ENCODE peak calls at places on chromosomes 5 and 9, in nine cellular contexts. H, Q, Y, G, A, R, T, J and I are unnamed samples. For H3K4me1, the result is how much of the 10 kb centered on the place peaks cover.

GRCh38 chr5:9765421-9765820 is 135.3 kb upstream of the TAS2R1 start:
- DNase-seq in Y (no peak), H (no peak), G (no peak), Q (no peak), A (no peak), J (no peak), R (peak), T (no peak), I (no peak)

GRCh38 chr9:116806075-116806474 is 119.0 kb downstream of the TRIM32 start:
- DNase-seq in R (no peak), J (peak), Q (no peak), H (no peak), A (no peak), G (no peak), T (no peak), Y (no peak), I (peak)

GRCh38 chr9:109349431-109349846 is 28.6 kb upstream of the EPB41L4B start:
- DNase-seq in G (peak), J (peak), R (peak), Y (no peak), Q (no peak), T (no peak), A (no peak), H (peak), I (no peak)

GRCh38 chr5:122906768-122907167 is 61.4 kb downstream of the SNX24 start:
- DNase-seq in G (no peak), Q (peak), R (peak), Y (no peak), A (no peak), H (no peak), J (peak), T (no peak), I (no peak)

GRCh38 chr9:133346021-133346713 is 1.8 kb downstream of the MED22 start:
- DNase-seq in H (no peak), Y (no peak), J (no peak), T (no peak), A (no peak), G (no peak), Q (no peak), R (no peak), I (no peak)

GRCh38 chr9:26809795-26810194 is 82.8 kb downstream of the CAAP1 start:
- DNase-seq in H (no peak), Q (no peak), A (no peak), G (no peak), Y (no peak), T (no peak), J (peak), R (peak), I (no peak)

GRCh38 chr5:127705120-127705892 is 2.1 kb downstream of the CCDC192 start:
- DNase-seq in R (peak), J (peak), T (no peak), A (no peak), Q (no peak), G (peak), H (no peak), Y (no peak), I (no peak)

GRCh38 chr5:122102825-122103224 is 24.8 kb upstream of the LOX start:
- DNase-seq in Y (no peak), Q (no peak), G (no peak), H (no peak), A (no peak), T (no peak), J (peak), R (peak), I (no peak)

GRCh38 chr5:10445352-10445751 is 3.7 kb downstream of the ROPN1L start:
- DNase-seq in Y (no peak), G (no peak), H (no peak), A (no peak), J (no peak), T (no peak), Q (no peak), R (no peak), I (no peak)

GRCh38 chr5:142115937-142116614 is 7.5 kb downstream of the NDFIP1 start:
- DNase-seq in G (no peak), A (no peak), J (peak), T (no peak), Y (no peak), R (peak), H (no peak), Q (no peak), I (no peak)

GRCh38 chr5:6752236-6752635 is 39.0 kb downstream of the TENT4A start:
- DNase-seq in G (no peak), J (no peak), Q (no peak), T (peak), H (no peak), A (no peak), Y (no peak), R (no peak), I (no peak)

GRCh38 chr9:69621735-69622460 is 50.3 kb downstream of the APBA1 start:
- DNase-seq in Q (no peak), Y (no peak), J (peak), H (no peak), R (peak), G (no peak), T (no peak), A (no peak), I (no peak)

GRCh38 chr9:129816501-129817435 is 7.2 kb downstream of the TOR1A start:
- DNase-seq in G (no peak), R (no peak), Q (no peak), A (no peak), H (no peak), Y (no peak), T (no peak), J (no peak), I (no peak)

GRCh38 chr5:135234242-135235000 is 164.6 kb downstream of the MACROH2A1 start:
- DNase-seq in Q (no peak), G (no peak), Y (no peak), H (no peak), R (no peak), T (peak), J (no peak), A (no peak), I (no peak)

GRCh38 chr9:24832307-24832706 is 286.6 kb upstream of the IZUMO3 start:
- DNase-seq in Q (no peak), G (no peak), J (no peak), A (no peak), H (no peak), R (no peak), T (no peak), Y (no peak), I (peak)

GRCh38 chr9:75998107-75998780 is 107.8 kb downstream of the PCSK5 start:
- DNase-seq in T (no peak), J (no peak), G (no peak), Q (no peak), Y (no peak), R (no peak), H (no peak), A (no peak), I (no peak)
- H3K4me1 ChIP-seq in T (under half), J (under half), G (under half), Q (under half), Y (under half), R (under half), H (under half), A (under half), I (under half)

DNA sequence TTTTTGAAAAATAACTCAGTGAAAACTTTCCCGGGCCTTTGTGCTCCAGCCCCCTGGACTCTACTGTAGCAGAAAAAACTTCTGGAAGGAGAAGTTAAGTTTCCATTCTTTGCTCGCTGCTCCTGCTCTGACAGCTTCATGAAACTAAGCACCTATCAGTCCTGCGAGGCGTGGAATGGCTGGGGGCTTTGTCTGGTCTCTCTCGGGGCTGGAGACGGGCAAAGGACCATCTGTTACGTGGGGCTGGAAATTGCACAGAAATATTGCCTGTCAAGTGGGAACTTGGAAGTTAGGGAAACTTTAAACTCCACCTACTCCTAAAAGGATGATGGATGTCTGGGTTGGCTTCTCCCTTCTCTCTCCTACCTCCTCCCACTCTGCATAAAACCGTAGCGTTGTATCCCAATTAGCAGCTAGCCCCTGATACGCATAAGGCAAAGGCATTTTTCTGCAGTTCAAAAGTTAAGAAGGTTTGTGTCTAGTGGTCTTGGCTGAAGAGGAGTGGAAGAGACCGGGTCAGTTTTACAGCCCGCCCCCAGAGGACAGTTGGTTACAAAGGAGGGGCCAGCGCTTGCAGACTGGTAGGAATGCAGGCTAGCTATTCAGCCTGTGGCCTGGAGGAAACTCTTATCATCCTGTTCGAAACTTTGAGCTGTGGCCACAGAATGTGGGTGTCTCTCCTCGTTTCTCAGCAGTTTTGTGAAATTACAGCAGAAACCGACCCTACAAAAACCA is 1.2 kb downstream of the FBXL7 start:
- DNase-seq in R (peak), H (peak), A (peak), Y (no peak), G (peak), J (peak), Q (peak), T (peak), I (peak)
- H3K27ac ChIP-seq in R (peak), H (peak), A (peak), Y (no peak), G (peak), J (no peak), Q (peak), T (peak), I (peak)

GRCh38 chr5:149600932-149601331 is 19.6 kb downstream of the ARHGEF37 start:
- DNase-seq in G (no peak), R (no peak), Q (no peak), Y (no peak), H (peak), A (no peak), J (no peak), T (no peak), I (no peak)

GRCh38 chr5:149605354-149605997 is 24.2 kb downstream of the ARHGEF37 start:
- DNase-seq in J (peak), G (no peak), A (no peak), Q (no peak), H (no peak), T (no peak), Y (no peak), R (no peak), I (no peak)

GRCh38 chr5:149603210-149603609 is 21.9 kb downstream of the ARHGEF37 start:
- DNase-seq in J (peak), A (peak), R (no peak), Q (no peak), G (no peak), T (no peak), H (no peak), Y (no peak), I (no peak)

GRCh38 chr5:149605998-149606721 is 24.9 kb downstream of the ARHGEF37 start:
- DNase-seq in Q (no peak), J (peak), Y (no peak), H (peak), R (peak), T (no peak), A (peak), G (no peak), I (peak)

DNA sequence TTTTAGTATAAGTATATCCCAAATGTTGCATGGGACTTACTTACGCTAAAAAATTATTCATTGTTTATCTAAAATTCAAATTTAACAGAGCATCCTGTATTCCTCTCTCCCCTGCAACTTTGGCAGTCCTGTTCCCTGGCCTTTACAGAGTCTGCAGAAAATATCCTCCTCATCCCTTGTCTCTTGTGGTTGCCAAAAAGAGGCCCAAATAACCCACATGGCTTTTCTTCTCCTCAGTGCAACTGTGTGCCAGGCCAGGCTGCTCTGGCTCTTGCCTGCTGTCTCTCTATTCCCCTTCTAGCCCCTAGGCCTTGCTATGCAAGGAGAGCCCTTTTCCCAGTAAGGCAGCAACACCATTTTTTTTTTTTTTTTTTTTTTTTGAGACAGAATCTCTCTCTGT is 23.0 kb downstream of the ARHGEF37 start:
- DNase-seq in J (no peak), Y (no peak), H (no peak), G (no peak), A (no peak), R (no peak), Q (no peak), T (no peak), I (no peak)
- H3K4me1 ChIP-seq in J (under half), Y (under half), H (under half), G (under half), A (under half), R (under half), Q (under half), T (under half), I (under half)

DNA sequence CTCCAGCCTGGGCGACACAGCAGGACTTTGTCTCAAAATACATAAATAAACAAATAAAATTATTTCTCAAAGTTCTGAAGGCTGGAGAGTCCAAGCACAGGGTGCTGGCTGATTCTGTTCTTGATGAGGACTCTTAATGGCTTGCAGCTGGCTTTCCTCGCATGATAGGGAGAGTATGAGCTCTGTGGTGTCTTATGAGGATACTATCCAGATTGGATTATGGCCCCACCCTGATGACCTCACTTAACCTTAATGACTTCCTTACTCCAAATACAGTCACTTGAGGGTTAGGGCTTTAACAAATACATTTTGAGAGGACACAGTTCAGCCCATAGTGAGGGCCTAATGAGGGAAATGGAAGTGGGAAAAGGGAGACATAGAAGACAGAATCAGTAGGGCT is 87.7 kb downstream of the FOCAD start:
- DNase-seq in G (no peak), H (no peak), A (no peak), J (no peak), T (no peak), Y (no peak), R (no peak), Q (no peak), I (no peak)
- H3K27ac ChIP-seq in G (no peak), H (no peak), A (no peak), J (no peak), T (no peak), Y (no peak), R (no peak), Q (no peak), I (no peak)

DNA sequence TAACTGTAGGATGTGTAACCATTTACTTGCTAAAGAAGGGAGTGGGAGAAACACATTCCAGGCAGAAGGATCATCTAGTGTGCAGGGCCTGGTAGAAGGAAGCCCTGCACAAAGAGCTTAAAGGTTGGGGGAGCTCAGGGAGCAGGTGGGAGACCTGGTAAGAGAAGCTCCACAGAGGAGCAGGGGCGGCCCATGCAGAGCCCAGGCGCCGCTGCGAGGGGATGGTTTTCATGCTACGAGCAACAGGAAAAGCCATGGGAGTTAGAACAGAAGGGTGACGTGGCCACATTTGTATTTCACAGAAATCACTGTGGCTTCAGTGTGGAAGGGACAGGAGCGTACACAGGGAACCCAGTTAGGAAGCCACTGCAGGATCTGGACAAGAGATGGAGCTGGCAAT is 73.1 kb downstream of the PDE6A start:
- DNase-seq in G (no peak), R (no peak), Q (no peak), Y (no peak), T (no peak), H (no peak), J (no peak), A (no peak), I (no peak)
- H3K4me1 ChIP-seq in G (under half), R (under half), Q (under half), Y (under half), T (under half), H (under half), J (under half), A (under half), I (under half)